ENCODE peak calls at places on chromosomes 13 and 19, in eight cellular contexts. One of them, this sample, is unnamed.

GRCh38 chr13:23778879-23779278 is 110.3 kb downstream of the MIPEP start:
- DNase-seq in PC-9: peak; percentile 59
- DNase-seq in A673: no peak
- DNase-seq in mammary epithelial cell: peak; percentile 52
- DNase-seq in GM23338: no peak
- DNase-seq in neural progenitor cell: no peak
- DNase-seq in GM23248: peak; percentile 40
- DNase-seq in HCT116: no peak
- DNase-seq in this sample: peak; percentile 67

GRCh38 chr19:19651076-19651475 is 7.6 kb upstream of the GMIP start:
- DNase-seq in PC-9: no peak
- DNase-seq in A673: no peak
- DNase-seq in mammary epithelial cell: no peak
- DNase-seq in GM23338: no peak
- DNase-seq in neural progenitor cell: no peak
- DNase-seq in GM23248: no peak
- DNase-seq in HCT116: no peak
- DNase-seq in this sample: no peak

GRCh38 chr19:46080561-46080960 is 39.8 kb upstream of the IGFL4 start:
- DNase-seq in PC-9: peak; percentile 60
- DNase-seq in A673: no peak
- DNase-seq in mammary epithelial cell: peak; percentile 81
- DNase-seq in GM23338: no peak
- DNase-seq in neural progenitor cell: no peak
- DNase-seq in GM23248: peak; percentile 87
- DNase-seq in HCT116: no peak
- DNase-seq in this sample: peak; percentile 100

GRCh38 chr19:24140099-24140498 is 53.1 kb downstream of the ZNF254 start:
- DNase-seq in PC-9: no peak
- DNase-seq in A673: no peak
- DNase-seq in mammary epithelial cell: peak; percentile 93
- DNase-seq in GM23338: no peak
- DNase-seq in neural progenitor cell: no peak
- DNase-seq in GM23248: peak; percentile 40
- DNase-seq in HCT116: no peak
- DNase-seq in this sample: peak; percentile 95

GRCh38 chr19:51702103-51702753 is 9.1 kb downstream of the SPACA6 start:
- DNase-seq in PC-9: no peak
- DNase-seq in A673: peak; percentile 41
- DNase-seq in mammary epithelial cell: peak; percentile 63
- DNase-seq in GM23338: peak; percentile 93
- DNase-seq in neural progenitor cell: peak; percentile 85
- DNase-seq in GM23248: peak; percentile 84
- DNase-seq in HCT116: no peak
- DNase-seq in this sample: no peak

GRCh38 chr13:21435710-21436151 is 23.4 kb downstream of the ZDHHC20 start:
- DNase-seq in PC-9: peak; percentile 60
- DNase-seq in A673: no peak
- DNase-seq in mammary epithelial cell: peak; percentile 91
- DNase-seq in GM23338: no peak
- DNase-seq in neural progenitor cell: no peak
- DNase-seq in GM23248: peak; percentile 94
- DNase-seq in HCT116: peak; percentile 87
- DNase-seq in this sample: peak; percentile 92

GRCh38 chr19:39032164-39032918 is at the start of gene FBXO27:
- DNase-seq in PC-9: peak; percentile 67
- DNase-seq in A673: no peak
- DNase-seq in mammary epithelial cell: no peak
- DNase-seq in GM23338: peak; percentile 96
- DNase-seq in neural progenitor cell: peak; percentile 72
- DNase-seq in GM23248: peak; percentile 32
- DNase-seq in HCT116: peak; percentile 16
- DNase-seq in this sample: no peak

GRCh38 chr13:22618002-22618401 is 562.8 kb upstream of the SGCG start:
- DNase-seq in PC-9: no peak
- DNase-seq in A673: no peak
- DNase-seq in mammary epithelial cell: no peak
- DNase-seq in GM23338: no peak
- DNase-seq in neural progenitor cell: no peak
- DNase-seq in GM23248: no peak
- DNase-seq in HCT116: no peak
- DNase-seq in this sample: no peak

GRCh38 chr19:934865-935422 is 9.1 kb downstream of the ARID3A start:
- DNase-seq in PC-9: no peak
- DNase-seq in A673: no peak
- DNase-seq in mammary epithelial cell: no peak
- DNase-seq in GM23338: no peak
- DNase-seq in neural progenitor cell: no peak
- DNase-seq in GM23248: peak; percentile 71
- DNase-seq in HCT116: no peak
- DNase-seq in this sample: peak; percentile 57

GRCh38 chr13:111371720-111372119 is 51.3 kb downstream of the TEX29 start:
- DNase-seq in PC-9: no peak
- DNase-seq in A673: no peak
- DNase-seq in mammary epithelial cell: no peak
- DNase-seq in GM23338: no peak
- DNase-seq in neural progenitor cell: no peak
- DNase-seq in GM23248: no peak
- DNase-seq in HCT116: no peak
- DNase-seq in this sample: no peak

GRCh38 chr19:38686530-38686888 is 39.1 kb downstream of the ACTN4 start:
- DNase-seq in PC-9: no peak
- DNase-seq in A673: no peak
- DNase-seq in mammary epithelial cell: no peak
- DNase-seq in GM23338: no peak
- DNase-seq in neural progenitor cell: no peak
- DNase-seq in GM23248: no peak
- DNase-seq in HCT116: no peak
- DNase-seq in this sample: no peak

GRCh38 chr19:35519291-35519690 is 5.8 kb upstream of the DMKN start:
- DNase-seq in PC-9: peak; percentile 66
- DNase-seq in A673: no peak
- DNase-seq in mammary epithelial cell: peak; percentile 92
- DNase-seq in GM23338: no peak
- DNase-seq in neural progenitor cell: no peak
- DNase-seq in GM23248: peak; percentile 78
- DNase-seq in HCT116: no peak
- DNase-seq in this sample: no peak

DNA sequence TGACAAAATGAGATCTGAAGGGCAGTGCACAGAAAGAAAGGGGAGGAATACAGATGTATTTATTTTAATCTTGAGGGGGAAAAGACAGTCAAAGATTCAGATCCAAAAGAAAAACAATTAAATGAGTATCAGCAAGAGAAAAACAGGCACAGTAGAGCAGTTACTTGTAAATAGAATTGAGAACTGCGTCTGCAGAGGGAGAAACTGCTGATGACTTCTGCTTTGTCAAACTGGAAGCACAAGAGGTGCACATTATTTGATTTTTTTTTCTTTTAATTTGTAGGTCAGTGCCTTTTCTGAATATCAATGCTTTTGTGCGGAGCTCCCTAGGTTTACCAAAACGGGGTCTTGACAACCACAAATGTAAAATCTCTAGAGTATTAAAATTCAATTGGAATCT is 37.3 kb downstream of the EFNB2 start:
- DNase-seq in PC-9: no peak
- DNase-seq in A673: no peak
- DNase-seq in mammary epithelial cell: no peak
- DNase-seq in GM23338: no peak
- DNase-seq in neural progenitor cell: no peak
- DNase-seq in GM23248: no peak
- DNase-seq in HCT116: no peak
- DNase-seq in this sample: no peak
- H3K4me3 ChIP-seq in PC-9: no peak overlapping the region
- H3K4me3 ChIP-seq in A673: no peak overlapping the region
- H3K4me3 ChIP-seq in mammary epithelial cell: no peak overlapping the region
- H3K4me3 ChIP-seq in GM23338: no peak overlapping the region
- H3K4me3 ChIP-seq in neural progenitor cell: no peak overlapping the region
- H3K4me3 ChIP-seq in GM23248: no peak overlapping the region
- H3K4me3 ChIP-seq in HCT116: no peak overlapping the region
- H3K4me3 ChIP-seq in this sample: no peak overlapping the region

DNA sequence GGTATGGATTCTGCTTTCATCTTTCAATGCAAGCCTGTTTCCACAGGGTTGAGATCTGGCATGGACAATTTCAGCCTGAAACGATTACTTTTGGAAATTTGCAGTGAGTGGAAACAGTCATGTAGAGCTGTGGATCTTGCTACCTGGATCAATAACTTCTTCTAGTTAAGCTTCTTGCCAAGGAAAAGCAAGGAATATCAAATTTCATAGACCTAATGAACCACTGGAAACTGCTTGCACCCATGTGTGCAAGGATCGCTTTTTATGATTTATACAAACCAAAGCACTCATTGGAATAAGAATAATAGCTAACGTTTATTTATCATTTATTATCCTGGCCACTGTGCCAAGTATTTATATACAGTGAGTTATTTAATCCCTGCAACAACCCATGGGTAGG is 392.8 kb downstream of the KCNRG start:
- DNase-seq in PC-9: no peak
- DNase-seq in A673: no peak
- DNase-seq in mammary epithelial cell: no peak
- DNase-seq in GM23338: no peak
- DNase-seq in neural progenitor cell: no peak
- DNase-seq in GM23248: no peak
- DNase-seq in HCT116: no peak
- DNase-seq in this sample: no peak
- H3K4me1 ChIP-seq in PC-9: peaks cover 30% of the 10 kb centered on the region
- H3K4me1 ChIP-seq in A673: no peaks in the 10 kb centered on the region
- H3K4me1 ChIP-seq in mammary epithelial cell: peaks cover 19% of the 10 kb centered on the region
- H3K4me1 ChIP-seq in GM23338: no peaks in the 10 kb centered on the region
- H3K4me1 ChIP-seq in neural progenitor cell: peaks cover 26% of the 10 kb centered on the region
- H3K4me1 ChIP-seq in GM23248: peaks cover 23% of the 10 kb centered on the region
- H3K4me1 ChIP-seq in HCT116: peaks cover 19% of the 10 kb centered on the region
- H3K4me1 ChIP-seq in this sample: peaks cover 24% of the 10 kb centered on the region

GRCh38 chr13:35478384-35479222 is 2.1 kb upstream of the MAB21L1 start:
- DNase-seq in PC-9: no peak
- DNase-seq in A673: no peak
- DNase-seq in mammary epithelial cell: no peak
- DNase-seq in GM23338: peak; percentile 65
- DNase-seq in neural progenitor cell: peak; percentile 82
- DNase-seq in GM23248: no peak
- DNase-seq in HCT116: no peak
- DNase-seq in this sample: no peak
- TF ChIP-seq EZH2 in PC-9: no peak
- TF ChIP-seq EZH2 in A673: no peak
- TF ChIP-seq EZH2 in mammary epithelial cell: no peak
- TF ChIP-seq EZH2 in GM23338: peak; percentile 66
- TF ChIP-seq EZH2 in neural progenitor cell: peak; percentile 55
- TF ChIP-seq EZH2 in GM23248: no peak
- TF ChIP-seq EZH2 in HCT116: no peak
- TF ChIP-seq EZH2 in this sample: peak; percentile 49

DNA sequence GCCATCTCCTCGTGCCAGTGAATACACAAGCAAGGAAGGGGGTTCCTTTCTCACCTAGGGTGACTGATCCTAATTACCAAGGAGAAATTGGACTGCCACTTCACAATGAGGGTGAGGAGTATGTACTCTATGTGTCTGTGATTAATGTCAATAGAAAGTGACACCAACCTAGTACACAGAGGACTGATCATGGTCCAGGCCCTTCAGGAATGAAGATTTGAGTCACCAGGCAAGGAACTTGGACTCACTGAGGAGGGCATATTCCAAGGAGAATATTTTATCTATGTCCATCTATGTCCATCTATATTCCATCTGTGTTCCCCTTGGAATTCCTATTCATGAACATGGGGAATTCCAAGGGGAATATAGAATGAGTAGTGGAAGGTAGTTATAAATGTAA is 9.2 kb upstream of the ALOX5AP start:
- DNase-seq in PC-9: peak; percentile 34
- DNase-seq in A673: no peak
- DNase-seq in mammary epithelial cell: no peak
- DNase-seq in GM23338: no peak
- DNase-seq in neural progenitor cell: no peak
- DNase-seq in GM23248: peak; percentile 35
- DNase-seq in HCT116: no peak
- DNase-seq in this sample: no peak
- H3K4me3 ChIP-seq in PC-9: no peak overlapping the region
- H3K4me3 ChIP-seq in A673: no peak overlapping the region
- H3K4me3 ChIP-seq in mammary epithelial cell: no peak overlapping the region
- H3K4me3 ChIP-seq in GM23338: no peak overlapping the region
- H3K4me3 ChIP-seq in neural progenitor cell: no peak overlapping the region
- H3K4me3 ChIP-seq in GM23248: no peak overlapping the region
- H3K4me3 ChIP-seq in HCT116: no peak overlapping the region
- H3K4me3 ChIP-seq in this sample: no peak overlapping the region

GRCh38 chr19:2427323-2428026 is at the start of gene TIMM13:
- DNase-seq in PC-9: peak; percentile 81
- DNase-seq in A673: peak; percentile 98
- DNase-seq in mammary epithelial cell: peak; percentile 92
- DNase-seq in GM23338: peak; percentile 99
- DNase-seq in neural progenitor cell: peak; percentile 100
- DNase-seq in GM23248: peak; percentile 99
- DNase-seq in HCT116: peak; percentile 88
- DNase-seq in this sample: peak; percentile 81
- H3K4me1 ChIP-seq in PC-9: peaks cover 5% of the 10 kb centered on the region
- H3K4me1 ChIP-seq in A673: peaks cover 36% of the 10 kb centered on the region
- H3K4me1 ChIP-seq in mammary epithelial cell: peaks cover 23% of the 10 kb centered on the region
- H3K4me1 ChIP-seq in GM23338: peaks cover 14% of the 10 kb centered on the region
- H3K4me1 ChIP-seq in neural progenitor cell: peaks cover 18% of the 10 kb centered on the region
- H3K4me1 ChIP-seq in GM23248: peaks cover 17% of the 10 kb centered on the region
- H3K4me1 ChIP-seq in HCT116: peaks cover 6% of the 10 kb centered on the region
- H3K4me1 ChIP-seq in this sample: peaks cover 21% of the 10 kb centered on the region

DNA sequence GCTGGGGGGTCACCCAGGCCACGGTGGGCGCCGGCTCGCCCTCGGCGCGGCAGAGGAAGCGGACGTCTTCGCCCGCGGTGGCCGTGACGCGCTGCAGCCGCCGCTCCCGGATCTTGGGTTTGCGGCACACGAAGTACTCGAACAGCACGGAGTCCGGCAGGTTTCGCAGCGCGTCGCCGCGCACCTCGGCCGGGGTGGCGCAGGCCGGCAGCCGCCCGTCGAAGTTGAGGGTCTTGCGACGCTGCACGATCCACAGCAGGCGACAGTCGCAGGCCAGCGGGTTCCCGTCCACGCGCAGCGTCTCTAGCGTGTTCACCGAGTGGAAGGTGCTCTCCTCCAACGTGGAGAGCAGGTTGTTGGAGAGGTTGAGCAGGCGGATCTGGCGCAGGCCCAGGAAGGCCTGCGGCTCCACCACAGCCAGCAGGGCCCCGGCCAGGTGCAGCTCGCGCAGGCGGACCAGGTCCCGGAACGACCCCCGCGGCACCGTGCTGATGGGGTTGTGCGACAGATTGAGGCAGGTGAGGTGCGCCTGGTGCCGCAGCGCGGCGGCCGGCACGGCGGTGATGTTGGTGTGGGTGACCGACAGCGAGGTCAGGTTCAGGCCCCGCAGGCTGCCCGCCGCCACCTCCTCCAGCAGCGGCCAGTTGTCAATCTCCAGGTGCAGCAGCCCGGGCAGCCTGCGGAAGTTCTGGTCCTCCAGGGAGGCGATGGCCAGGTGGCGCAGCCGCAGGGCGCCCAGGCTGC is 8.6 kb upstream of the PEAK3 start:
- DNase-seq in PC-9: no peak
- DNase-seq in A673: no peak
- DNase-seq in mammary epithelial cell: peak; percentile 35
- DNase-seq in GM23338: peak; percentile 65
- DNase-seq in neural progenitor cell: peak; percentile 50
- DNase-seq in GM23248: peak; percentile 25
- DNase-seq in HCT116: no peak
- DNase-seq in this sample: no peak
- TF ChIP-seq EZH2 in PC-9: no peak
- TF ChIP-seq EZH2 in A673: peak; percentile 18
- TF ChIP-seq EZH2 in mammary epithelial cell: peak; percentile 50
- TF ChIP-seq EZH2 in GM23338: peak; percentile 59
- TF ChIP-seq EZH2 in neural progenitor cell: peak; percentile 99
- TF ChIP-seq EZH2 in GM23248: peak; percentile 60
- TF ChIP-seq EZH2 in HCT116: no peak
- TF ChIP-seq EZH2 in this sample: peak; percentile 70

GRCh38 chr19:5547881-5548280 is 19.9 kb downstream of the TINCR start:
- DNase-seq in PC-9: peak; percentile 48
- DNase-seq in A673: peak; percentile 77
- DNase-seq in mammary epithelial cell: peak; percentile 46
- DNase-seq in GM23338: peak; percentile 87
- DNase-seq in neural progenitor cell: peak; percentile 53
- DNase-seq in GM23248: peak; percentile 57
- DNase-seq in HCT116: no peak
- DNase-seq in this sample: no peak
- H3K4me3 ChIP-seq in PC-9: no peak overlapping the region
- H3K4me3 ChIP-seq in A673: no peak overlapping the region
- H3K4me3 ChIP-seq in mammary epithelial cell: no peak overlapping the region
- H3K4me3 ChIP-seq in GM23338: no peak overlapping the region
- H3K4me3 ChIP-seq in neural progenitor cell: no peak overlapping the region
- H3K4me3 ChIP-seq in GM23248: no peak overlapping the region
- H3K4me3 ChIP-seq in HCT116: no peak overlapping the region
- H3K4me3 ChIP-seq in this sample: no peak overlapping the region